ENCODE peak calls at places on chromosomes 16 and 17, in eight cellular contexts. M is Panc1; G is coronary artery; X is GM23248; O is uterus; Z is cardiac muscle cell; F is colonic mucosa; K is CD8-positive, alpha-beta memory T cell. R is an unnamed sample.

GRCh38 chr16:55915116-55915827 is 40.1 kb upstream of the CES5A start:
- DNase-seq in M (no peak), G (no peak), X (no peak), O (no peak), Z (no peak), F (no peak), K (no peak), R (no peak)

GRCh38 chr17:38578229-38578628 is 27.5 kb downstream of the SRCIN1 start:
- DNase-seq in M (no peak), G (no peak), X (no peak), O (no peak), Z (no peak), F (no peak), K (no peak), R (no peak)

GRCh38 chr16:13885700-13886099 is 34.3 kb upstream of the ERCC4 start:
- DNase-seq in M (no peak), G (no peak), X (no peak), O (no peak), Z (no peak), F (no peak), K (no peak), R (no peak)

GRCh38 chr17:45155483-45155882 is 6.2 kb upstream of the HEXIM2 start:
- DNase-seq in M (no peak), G (no peak), X (no peak), O (no peak), Z (no peak), F (no peak), K (no peak), R (no peak)

GRCh38 chr16:89023151-89023551 is 46.1 kb upstream of the CBFA2T3 start:
- DNase-seq in M (no peak), G (no peak), X (no peak), O (no peak), Z (no peak), F (no peak), K (no peak), R (no peak)

GRCh38 chr17:33200587-33200986 is 92.5 kb downstream of the ASIC2 start:
- DNase-seq in M (no peak), G (no peak), X (peak; percentile 28), O (no peak), Z (no peak), F (no peak), K (no peak), R (no peak)

GRCh38 chr17:27294689-27295630 is 1.0 kb downstream of the WSB1 start:
- DNase-seq in M (peak; percentile 41), G (peak; percentile 84), X (peak; percentile 94), O (peak; percentile 81), Z (peak; percentile 94), F (peak; percentile 82), K (peak; percentile 28), R (no peak)

GRCh38 chr16:88772871-88773811 is 11.9 kb downstream of the PIEZO1 start:
- DNase-seq in M (no peak), G (no peak), X (peak; percentile 99), O (no peak), Z (peak; percentile 85), F (no peak), K (no peak), R (peak; percentile 45)

GRCh38 chr17:50114849-50115357 is 15.1 kb downstream of the SAMD14 start:
- DNase-seq in M (no peak), G (no peak), X (peak; percentile 86), O (no peak), Z (peak; percentile 75), F (peak; percentile 70), K (no peak), R (no peak)

GRCh38 chr17:55410722-55411462 is 10.7 kb downstream of the MMD start:
- DNase-seq in M (no peak), G (no peak), X (peak; percentile 56), O (no peak), Z (peak; percentile 64), F (no peak), K (no peak), R (peak; percentile 38)

GRCh38 chr16:17777461-17777863 is 306.7 kb upstream of the XYLT1 start:
- DNase-seq in M (no peak), G (no peak), X (peak; percentile 62), O (no peak), Z (no peak), F (no peak), K (no peak), R (no peak)

GRCh38 chr16:66473654-66474519 is 46.8 kb downstream of the BEAN1 start:
- DNase-seq in M (no peak), G (peak; percentile 62), X (peak; percentile 50), O (no peak), Z (no peak), F (no peak), K (no peak), R (no peak)

GRCh38 chr16:19694989-19695388 is 23.0 kb downstream of the KNOP1 start:
- DNase-seq in M (no peak), G (no peak), X (peak; percentile 16), O (no peak), Z (no peak), F (no peak), K (no peak), R (no peak)

GRCh38 chr16:57187508-57187854 is 1.4 kb downstream of the RSPRY1 start:
- DNase-seq in M (no peak), G (no peak), X (no peak), O (no peak), Z (peak; percentile 22), F (no peak), K (no peak), R (no peak)

GRCh38 chr16:67967956-67968439 is 439 bp downstream of the SLC12A4 start:
- DNase-seq in M (no peak), G (no peak), X (peak; percentile 79), O (no peak), Z (peak; percentile 35), F (no peak), K (peak; percentile 34), R (no peak)

DNA sequence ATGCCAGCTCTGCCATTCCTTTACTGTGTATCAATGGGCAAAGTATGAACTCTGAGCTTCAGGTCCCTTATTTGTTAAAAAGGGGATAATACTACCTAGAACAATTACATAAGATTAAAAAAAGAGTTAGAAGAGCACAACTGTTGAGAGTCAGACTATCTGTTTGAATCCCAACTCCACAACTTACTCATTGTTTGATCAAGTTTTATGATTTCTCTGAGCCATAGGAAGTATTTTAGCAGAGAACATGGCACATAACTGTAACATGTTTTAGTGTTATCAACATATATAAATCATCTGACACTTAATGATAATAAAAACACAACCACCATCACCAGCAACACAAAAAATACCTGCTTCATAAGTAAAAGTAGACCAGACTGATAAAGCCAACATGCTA is 421.3 kb downstream of the ZFHX3 start:
- DNase-seq in M (no peak), G (no peak), X (no peak), O (no peak), Z (no peak), F (no peak), K (no peak), R (no peak)
- H3K4me3 ChIP-seq in M (no peak overlapping the region), G (no peak overlapping the region), X (no peak overlapping the region), O (no peak overlapping the region), Z (peak overlapping the region; percentile 42), F (no peak overlapping the region), K (no peak overlapping the region), R (no peak overlapping the region)

GRCh38 chr16:20897897-20898296 is 2.3 kb downstream of the DCUN1D3 start:
- DNase-seq in M (no peak), G (no peak), X (no peak), O (no peak), Z (peak; percentile 30), F (no peak), K (no peak), R (no peak)
- H3K4me3 ChIP-seq in M (peak overlapping the region; percentile 82), G (peak overlapping the region; percentile 95), X (peak overlapping the region; percentile 88), O (no peak overlapping the region), Z (peak overlapping the region; percentile 1), F (no peak overlapping the region), K (no peak overlapping the region), R (no peak overlapping the region)

DNA sequence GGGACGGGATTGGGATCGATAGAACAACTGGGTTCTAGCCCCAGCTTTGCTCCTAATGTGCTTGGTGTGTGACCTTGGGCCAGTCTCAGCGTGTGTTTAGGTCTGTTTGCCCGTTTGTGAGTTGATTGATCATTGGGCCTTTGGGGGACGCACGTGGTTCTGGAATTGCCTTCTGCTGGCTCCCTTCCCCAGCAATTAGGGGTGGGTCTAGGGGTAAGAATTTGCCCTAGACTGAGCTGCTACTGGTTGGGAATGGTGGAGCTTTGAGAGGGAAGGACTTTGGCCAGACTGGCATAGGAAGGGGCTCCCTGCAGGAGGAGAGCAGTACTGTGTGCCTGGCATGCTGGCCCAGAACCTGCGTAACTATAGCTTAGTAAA is 1.5 kb downstream of the SPNS2 start:
- DNase-seq in M (no peak), G (no peak), X (no peak), O (no peak), Z (no peak), F (no peak), K (no peak), R (no peak)
- H3K4me3 ChIP-seq in M (peak overlapping the region; percentile 38), G (peak overlapping the region; percentile 69), X (no peak overlapping the region), O (peak overlapping the region; percentile 29), Z (no peak overlapping the region), F (peak overlapping the region; percentile 43), K (peak overlapping the region; percentile 47), R (peak overlapping the region; percentile 32)

GRCh38 chr16:12337776-12338655 is 361.5 kb downstream of the SNX29 start:
- DNase-seq in M (no peak), G (no peak), X (no peak), O (no peak), Z (no peak), F (no peak), K (no peak), R (no peak)

GRCh38 chr16:12341966-12342365 is 365.4 kb downstream of the SNX29 start:
- DNase-seq in M (no peak), G (no peak), X (peak; percentile 24), O (no peak), Z (no peak), F (no peak), K (no peak), R (no peak)

GRCh38 chr16:12341423-12341822 is 364.9 kb downstream of the SNX29 start:
- DNase-seq in M (peak; percentile 47), G (no peak), X (peak; percentile 80), O (no peak), Z (no peak), F (no peak), K (no peak), R (no peak)

GRCh38 chr16:12339686-12340085 is 363.2 kb downstream of the SNX29 start:
- DNase-seq in M (no peak), G (no peak), X (peak; percentile 79), O (no peak), Z (no peak), F (no peak), K (no peak), R (no peak)

DNA sequence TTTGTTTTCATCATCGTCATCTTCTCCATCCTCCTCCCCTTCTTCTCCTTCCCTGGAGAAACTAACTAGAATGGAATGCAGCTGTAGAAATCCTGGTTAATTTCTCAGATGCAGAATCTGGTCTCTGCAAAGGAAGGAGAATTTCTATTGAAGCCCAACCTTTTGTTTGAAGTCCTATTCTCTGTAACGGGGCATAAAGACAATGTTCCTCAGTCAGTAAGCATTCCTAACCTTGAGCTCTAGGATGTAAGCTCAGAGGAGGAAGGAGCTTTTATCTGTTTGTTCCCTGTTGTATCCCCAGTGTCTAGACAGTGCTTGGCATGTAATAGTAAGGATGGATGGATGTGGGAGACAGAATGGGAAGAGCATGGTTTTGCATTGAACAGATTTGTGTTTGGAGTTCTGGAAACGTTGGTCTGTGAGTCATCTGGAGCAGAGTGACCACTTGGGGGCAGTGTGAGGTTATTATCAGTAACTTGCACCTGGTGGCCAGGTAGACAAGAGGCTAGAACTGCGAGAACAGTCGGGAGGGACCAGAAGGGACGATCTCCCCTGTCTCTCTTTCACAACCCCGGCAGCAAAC is 363.7 kb downstream of the SNX29 start:
- DNase-seq in M (no peak), G (no peak), X (peak; percentile 85), O (no peak), Z (peak; percentile 21), F (peak; percentile 51), K (no peak), R (no peak)
- H3K4me3 ChIP-seq in M (no peak overlapping the region), G (no peak overlapping the region), X (peak overlapping the region; percentile 35), O (no peak overlapping the region), Z (no peak overlapping the region), F (no peak overlapping the region), K (no peak overlapping the region), R (no peak overlapping the region)

GRCh38 chr16:83809092-83809491 is 1.3 kb downstream of the HSBP1 start:
- DNase-seq in M (no peak), G (no peak), X (peak; percentile 17), O (no peak), Z (no peak), F (no peak), K (no peak), R (no peak)
- H3K4me3 ChIP-seq in M (peak overlapping the region; percentile 88), G (peak overlapping the region; percentile 94), X (peak overlapping the region; percentile 98), O (peak overlapping the region; percentile 76), Z (peak overlapping the region; percentile 48), F (peak overlapping the region; percentile 98), K (peak overlapping the region; percentile 74), R (no peak overlapping the region)

R was measured in upper lobe of left lung.